ENCODE peak calls at places on chromosomes 4 and X, in five cellular contexts. R is activated gamma-delta T cell treated with Interleukin-2 at 50 U/mL for 16 hours; P is kidney tubule cell; L is activated effector memory CD4-positive, alpha-beta T cell treated with anti-CD3 and anti-CD28 coated beads, Interleukin-2, amount 50 U/mL, for 16 hours; W is EH. Z is an unnamed sample.

GRCh38 chrX:106178826-106179225 is 10.7 kb downstream of the PWWP3B start:
- DNase-seq in R (no peak), P (no peak), L (no peak), W (no peak), Z (no peak)

GRCh38 chr4:1008840-1009646 is 2.4 kb upstream of the FGFRL1 start:
- DNase-seq in R (peak), P (no peak), L (peak), W (peak), Z (peak)

GRCh38 chr4:186807131-186807530 is 83.5 kb upstream of the FAT1 start:
- DNase-seq in R (no peak), P (no peak), L (no peak), W (peak), Z (no peak)

GRCh38 chrX:41475166-41475565 is 28.0 kb downstream of the NYX start:
- DNase-seq in R (no peak), P (no peak), L (no peak), W (no peak), Z (no peak)

GRCh38 chrX:15465347-15465746 is 27.8 kb downstream of the PIR start:
- DNase-seq in R (no peak), P (no peak), L (no peak), W (peak), Z (peak)

GRCh38 chr4:80172203-80172602 is 25.1 kb upstream of the PRDM8 start:
- DNase-seq in R (no peak), P (no peak), L (no peak), W (no peak), Z (no peak)

GRCh38 chr4:53963336-53963735 is 101.1 kb downstream of the CHIC2 start:
- DNase-seq in R (no peak), P (no peak), L (no peak), W (no peak), Z (no peak)

GRCh38 chrX:48957477-48957826 is at the start of gene OTUD5:
- DNase-seq in R (peak), P (no peak), L (peak), W (no peak), Z (peak)

GRCh38 chrX:28876415-28876814 is 289.2 kb downstream of the IL1RAPL1 start:
- DNase-seq in R (no peak), P (no peak), L (no peak), W (no peak), Z (no peak)

GRCh38 chr4:126939401-126939800 is 693.4 kb upstream of the INTU start:
- DNase-seq in R (no peak), P (peak), L (no peak), W (peak), Z (no peak)

GRCh38 chrX:115344885-115345653 is 55.6 kb downstream of the LUZP4 start:
- DNase-seq in R (no peak), P (peak), L (no peak), W (peak), Z (peak)

GRCh38 chr4:117326091-117326490 is 240.7 kb upstream of the TRAM1L1 start:
- DNase-seq in R (no peak), P (peak), L (no peak), W (no peak), Z (no peak)

GRCh38 chr4:114364857-114365256 is 233.8 kb upstream of the UGT8 start:
- DNase-seq in R (no peak), P (peak), L (no peak), W (peak), Z (no peak)

GRCh38 chrX:121641560-121641959 is 594.1 kb downstream of the GLUD2 start:
- DNase-seq in R (no peak), P (peak), L (no peak), W (peak), Z (no peak)